ENCODE peak calls at places on chromosomes 1 and 21, in ten cellular contexts. H, J, K, G, W, R, E, Z, I and Q are unnamed samples.

GRCh38 chr1:145885738-145886287 is at the start of gene ANKRD35:
- DNase-seq in H (peak; percentile 63), J (peak; percentile 98), K (peak; percentile 92), G (peak; percentile 89), W (peak; percentile 98), R (peak; percentile 93), E (peak; percentile 87), Z (peak; percentile 97), I (peak; percentile 87), Q (peak; percentile 78)

GRCh38 chr1:75394386-75395139 is 216.4 kb downstream of the SLC44A5 start:
- DNase-seq in H (no peak), J (no peak), K (no peak), G (no peak), W (no peak), R (no peak), E (no peak), Z (no peak), I (no peak), Q (no peak)

GRCh38 chr1:231616667-231617066 is 9.9 kb upstream of the DISC1 start:
- DNase-seq in H (no peak), J (no peak), K (no peak), G (no peak), W (no peak), R (no peak), E (no peak), Z (no peak), I (no peak), Q (no peak)

GRCh38 chr1:54610601-54611580 is 12.4 kb downstream of the FAM151A start:
- DNase-seq in H (no peak), J (peak; percentile 49), K (no peak), G (peak; percentile 25), W (no peak), R (peak; percentile 30), E (no peak), Z (no peak), I (no peak), Q (no peak)

GRCh38 chr1:244137725-244138124 is 86.6 kb downstream of the ZBTB18 start:
- DNase-seq in H (no peak), J (no peak), K (no peak), G (no peak), W (no peak), R (no peak), E (no peak), Z (no peak), I (no peak), Q (no peak)

GRCh38 chr1:31605908-31606427 is 11.5 kb upstream of the HCRTR1 start:
- DNase-seq in H (no peak), J (no peak), K (peak; percentile 17), G (no peak), W (peak; percentile 64), R (no peak), E (no peak), Z (peak; percentile 63), I (peak; percentile 14), Q (no peak)

GRCh38 chr1:22190731-22191130 is 47.8 kb upstream of the WNT4 start:
- DNase-seq in H (no peak), J (no peak), K (no peak), G (no peak), W (no peak), R (no peak), E (no peak), Z (no peak), I (no peak), Q (no peak)

GRCh38 chr1:63612564-63612963 is 19.4 kb downstream of the PGM1 start:
- DNase-seq in H (no peak), J (no peak), K (no peak), G (no peak), W (no peak), R (no peak), E (no peak), Z (no peak), I (no peak), Q (no peak)

GRCh38 chr21:26441081-26441610 is 131.9 kb downstream of the CYYR1 start:
- DNase-seq in H (no peak), J (no peak), K (no peak), G (no peak), W (no peak), R (no peak), E (no peak), Z (no peak), I (no peak), Q (no peak)

GRCh38 chr1:54442185-54442584 is 36.0 kb upstream of the SSBP3 start:
- DNase-seq in H (no peak), J (no peak), K (no peak), G (no peak), W (no peak), R (no peak), E (no peak), Z (no peak), I (no peak), Q (no peak)

GRCh38 chr1:46931151-46931550 is 10.1 kb downstream of the CYP4A11 start:
- DNase-seq in H (no peak), J (no peak), K (no peak), G (no peak), W (no peak), R (no peak), E (no peak), Z (no peak), I (no peak), Q (no peak)

GRCh38 chr21:41361053-41361785 is 608 bp upstream of the MX2 start:
- DNase-seq in H (peak; percentile 62), J (peak; percentile 77), K (no peak), G (no peak), W (no peak), R (no peak), E (no peak), Z (no peak), I (peak; percentile 39), Q (no peak)

GRCh38 chr21:41360072-41360821 is 1.6 kb upstream of the MX2 start:
- DNase-seq in H (peak; percentile 46), J (peak; percentile 80), K (no peak), G (peak; percentile 86), W (no peak), R (peak; percentile 87), E (peak; percentile 73), Z (no peak), I (peak; percentile 53), Q (peak; percentile 69)

GRCh38 chr21:41362605-41363369 is 960 bp downstream of the MX2 start:
- DNase-seq in H (no peak), J (peak; percentile 47), K (no peak), G (no peak), W (no peak), R (no peak), E (no peak), Z (no peak), I (no peak), Q (no peak)

GRCh38 chr21:41363370-41364270 is 1.8 kb downstream of the MX2 start:
- DNase-seq in H (no peak), J (peak; percentile 82), K (no peak), G (no peak), W (no peak), R (no peak), E (no peak), Z (no peak), I (no peak), Q (no peak)

DNA sequence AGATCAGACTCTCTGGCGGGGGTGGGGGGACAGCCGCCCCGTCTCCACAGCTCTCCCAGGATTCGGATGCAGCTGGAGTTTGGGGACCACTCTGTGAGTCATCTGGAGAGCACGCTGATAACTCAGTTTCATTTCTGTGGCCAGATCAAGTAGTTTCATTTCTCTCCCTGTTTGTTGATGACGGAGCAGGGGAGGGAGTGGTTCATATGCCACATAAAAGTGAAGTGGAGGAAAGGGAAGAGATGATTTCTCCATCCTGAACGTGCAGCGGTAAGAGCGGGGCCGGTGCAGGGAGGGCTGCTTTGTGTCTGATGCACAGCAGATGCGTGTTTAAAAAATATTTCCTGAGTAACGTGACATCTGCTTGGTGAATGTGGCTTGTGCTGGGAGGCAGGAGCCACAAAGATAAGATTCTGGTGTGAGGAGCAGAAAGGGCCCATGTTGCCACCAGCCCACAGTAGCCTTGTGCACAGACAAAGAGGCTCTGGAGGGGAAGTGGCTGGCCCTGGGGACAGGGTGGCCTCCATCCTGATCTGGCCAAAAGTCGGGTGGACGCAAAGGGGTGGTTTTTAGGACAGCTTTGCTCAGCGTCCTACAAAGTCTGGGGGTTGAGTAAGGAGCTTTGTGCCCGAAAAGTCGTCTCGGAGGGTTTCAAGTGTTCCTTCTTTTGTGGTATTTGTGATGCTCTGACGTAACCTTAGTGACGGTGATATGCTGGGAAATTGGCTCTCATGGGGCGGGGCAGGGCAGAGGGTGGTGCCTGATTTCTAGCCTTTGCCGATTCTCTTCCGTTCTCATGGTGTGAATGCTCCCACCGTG is at the start of gene MX2:
- DNase-seq in H (peak; percentile 35), J (peak; percentile 91), K (no peak), G (peak; percentile 85), W (peak; percentile 42), R (peak; percentile 89), E (peak; percentile 71), Z (peak; percentile 44), I (peak; percentile 54), Q (no peak)
- TF ChIP-seq POLR2A in H (no peak), J (peak; percentile 41), K (no peak), G (no peak), W (peak; percentile 81), R (no peak), E (peak; percentile 61), Z (peak; percentile 83), I (no peak), Q (peak; percentile 19)

DNA sequence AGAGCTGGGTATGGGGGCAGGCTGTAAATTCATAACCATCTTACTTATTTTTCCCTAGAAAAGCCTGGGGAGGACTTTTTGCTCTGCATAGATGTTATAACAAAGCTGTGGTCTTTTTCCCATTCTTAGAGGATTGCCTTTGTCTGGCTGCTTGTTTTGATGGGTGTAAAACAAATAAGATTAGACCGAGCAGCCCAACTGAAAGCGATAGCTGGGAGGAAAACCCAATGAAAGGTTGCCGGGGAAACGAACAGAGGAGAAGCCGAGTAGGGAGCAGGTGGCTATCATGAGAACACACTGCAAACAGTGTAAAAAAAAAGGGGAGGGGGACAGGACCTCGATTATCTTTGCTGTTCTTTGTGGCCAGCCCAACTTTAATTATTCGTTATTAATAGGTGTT is 1.9 kb downstream of the ELAVL4 start:
- DNase-seq in H (no peak), J (no peak), K (no peak), G (no peak), W (no peak), R (no peak), E (no peak), Z (no peak), I (no peak), Q (no peak)
- TF ChIP-seq POLR2AphosphoS5 in H (no peak), J (no peak), K (no peak), G (no peak), W (no peak), R (no peak), E (no peak), Z (no peak), I (no peak), Q (no peak)

GRCh38 chr1:66599899-66600737 is 66.2 kb downstream of the SGIP1 start:
- DNase-seq in H (no peak), J (no peak), K (no peak), G (no peak), W (no peak), R (no peak), E (no peak), Z (no peak), I (no peak), Q (no peak)
- TF ChIP-seq POLR2A in H (no peak), J (no peak), K (no peak), G (no peak), W (no peak), R (no peak), E (no peak), Z (no peak), I (no peak), Q (no peak)

DNA sequence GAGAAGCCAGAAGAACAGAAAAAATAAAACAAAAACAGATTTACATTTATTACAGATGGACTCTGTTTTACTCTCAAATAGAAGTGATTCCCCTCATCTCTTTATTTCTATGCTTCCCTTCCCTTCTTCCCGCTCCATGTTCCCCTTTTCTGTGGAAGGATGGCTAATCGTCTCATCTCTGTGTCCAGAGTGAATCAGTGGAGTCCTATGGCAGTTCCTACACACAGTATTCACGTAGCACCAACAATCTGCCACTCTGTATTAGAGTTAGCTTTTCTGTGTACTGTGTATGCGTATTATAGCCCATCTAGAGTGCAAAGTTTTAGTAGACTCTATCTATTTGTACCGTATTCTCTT is 6.8 kb upstream of the ERO1B start:
- DNase-seq in H (no peak), J (no peak), K (no peak), G (no peak), W (no peak), R (no peak), E (no peak), Z (no peak), I (no peak), Q (no peak)
- TF ChIP-seq POLR2AphosphoS5 in H (no peak), J (no peak), K (no peak), G (no peak), W (no peak), R (no peak), E (no peak), Z (no peak), I (no peak), Q (no peak)